ENCODE peak calls at places on chromosome 21, in seven cellular contexts. One of them, this sample, is unnamed.

GRCh38 chr21:45303751-45304150 is 16.1 kb upstream of the POFUT2 start:
- DNase-seq in renal cortical epithelial cell: no peak
- DNase-seq in left ventricle myocardium inferior: peak
- DNase-seq in activated CD4-positive, alpha-beta T cell treated with anti-CD3 and anti-CD28 coated beads for 24 hours: no peak
- DNase-seq in activated T-helper 1 cell treated with Interleukin-2 at 50 U/mL for 16 hours: no peak
- DNase-seq in cardiac muscle cell: no peak
- DNase-seq in B cell: no peak
- DNase-seq in this sample: no peak

GRCh38 chr21:40689241-40689640 is 157.7 kb downstream of the DSCAM start:
- DNase-seq in activated T-helper 1 cell treated with Interleukin-2 at 50 U/mL for 16 hours: no peak
- DNase-seq in cardiac muscle cell: no peak
- DNase-seq in left ventricle myocardium inferior: no peak
- DNase-seq in activated CD4-positive, alpha-beta T cell treated with anti-CD3 and anti-CD28 coated beads for 24 hours: no peak
- DNase-seq in renal cortical epithelial cell: no peak
- DNase-seq in B cell: no peak
- DNase-seq in this sample: no peak

GRCh38 chr21:43271452-43272020 is 102.7 kb downstream of the CRYAA start:
- DNase-seq in cardiac muscle cell: no peak
- DNase-seq in B cell: no peak
- DNase-seq in renal cortical epithelial cell: no peak
- DNase-seq in activated T-helper 1 cell treated with Interleukin-2 at 50 U/mL for 16 hours: no peak
- DNase-seq in activated CD4-positive, alpha-beta T cell treated with anti-CD3 and anti-CD28 coated beads for 24 hours: no peak
- DNase-seq in left ventricle myocardium inferior: peak
- DNase-seq in this sample: peak

GRCh38 chr21:42556960-42557359 is 43.3 kb downstream of the SLC37A1 start:
- DNase-seq in activated T-helper 1 cell treated with Interleukin-2 at 50 U/mL for 16 hours: no peak
- DNase-seq in left ventricle myocardium inferior: no peak
- DNase-seq in activated CD4-positive, alpha-beta T cell treated with anti-CD3 and anti-CD28 coated beads for 24 hours: no peak
- DNase-seq in cardiac muscle cell: no peak
- DNase-seq in B cell: no peak
- DNase-seq in renal cortical epithelial cell: peak
- DNase-seq in this sample: no peak

GRCh38 chr21:34593423-34593822 is 21.5 kb downstream of the RCAN1 start:
- DNase-seq in renal cortical epithelial cell: no peak
- DNase-seq in cardiac muscle cell: no peak
- DNase-seq in activated T-helper 1 cell treated with Interleukin-2 at 50 U/mL for 16 hours: no peak
- DNase-seq in B cell: no peak
- DNase-seq in left ventricle myocardium inferior: no peak
- DNase-seq in activated CD4-positive, alpha-beta T cell treated with anti-CD3 and anti-CD28 coated beads for 24 hours: no peak
- DNase-seq in this sample: no peak

GRCh38 chr21:36835383-36835795 is 131.1 kb downstream of the HLCS start:
- DNase-seq in cardiac muscle cell: peak
- DNase-seq in activated T-helper 1 cell treated with Interleukin-2 at 50 U/mL for 16 hours: no peak
- DNase-seq in B cell: no peak
- DNase-seq in renal cortical epithelial cell: no peak
- DNase-seq in left ventricle myocardium inferior: peak
- DNase-seq in activated CD4-positive, alpha-beta T cell treated with anti-CD3 and anti-CD28 coated beads for 24 hours: no peak
- DNase-seq in this sample: peak

GRCh38 chr21:18030248-18030647 is 211.1 kb upstream of the C21orf91 start:
- DNase-seq in B cell: no peak
- DNase-seq in activated T-helper 1 cell treated with Interleukin-2 at 50 U/mL for 16 hours: no peak
- DNase-seq in cardiac muscle cell: no peak
- DNase-seq in left ventricle myocardium inferior: no peak
- DNase-seq in renal cortical epithelial cell: no peak
- DNase-seq in activated CD4-positive, alpha-beta T cell treated with anti-CD3 and anti-CD28 coated beads for 24 hours: no peak
- DNase-seq in this sample: no peak

GRCh38 chr21:25298512-25299491 is 308.5 kb downstream of the MRPL39 start:
- DNase-seq in renal cortical epithelial cell: no peak
- DNase-seq in cardiac muscle cell: no peak
- DNase-seq in activated T-helper 1 cell treated with Interleukin-2 at 50 U/mL for 16 hours: no peak
- DNase-seq in left ventricle myocardium inferior: no peak
- DNase-seq in activated CD4-positive, alpha-beta T cell treated with anti-CD3 and anti-CD28 coated beads for 24 hours: no peak
- DNase-seq in B cell: no peak
- DNase-seq in this sample: no peak

GRCh38 chr21:41711416-41712023 is 55.3 kb downstream of the RIPK4 start:
- DNase-seq in left ventricle myocardium inferior: no peak
- DNase-seq in cardiac muscle cell: no peak
- DNase-seq in activated T-helper 1 cell treated with Interleukin-2 at 50 U/mL for 16 hours: no peak
- DNase-seq in renal cortical epithelial cell: no peak
- DNase-seq in activated CD4-positive, alpha-beta T cell treated with anti-CD3 and anti-CD28 coated beads for 24 hours: no peak
- DNase-seq in B cell: no peak
- DNase-seq in this sample: no peak

GRCh38 chr21:36902793-36903192 is 63.7 kb downstream of the HLCS start:
- DNase-seq in activated T-helper 1 cell treated with Interleukin-2 at 50 U/mL for 16 hours: no peak
- DNase-seq in left ventricle myocardium inferior: no peak
- DNase-seq in cardiac muscle cell: peak
- DNase-seq in renal cortical epithelial cell: peak
- DNase-seq in B cell: no peak
- DNase-seq in activated CD4-positive, alpha-beta T cell treated with anti-CD3 and anti-CD28 coated beads for 24 hours: no peak
- DNase-seq in this sample: no peak

GRCh38 chr21:42291751-42292562 is 23.3 kb downstream of the TFF3 start:
- DNase-seq in left ventricle myocardium inferior: no peak
- DNase-seq in activated CD4-positive, alpha-beta T cell treated with anti-CD3 and anti-CD28 coated beads for 24 hours: no peak
- DNase-seq in B cell: no peak
- DNase-seq in cardiac muscle cell: no peak
- DNase-seq in activated T-helper 1 cell treated with Interleukin-2 at 50 U/mL for 16 hours: no peak
- DNase-seq in renal cortical epithelial cell: no peak
- DNase-seq in this sample: no peak

GRCh38 chr21:45612096-45613019 is 31.2 kb upstream of the PCBP3 start:
- DNase-seq in left ventricle myocardium inferior: no peak
- DNase-seq in activated T-helper 1 cell treated with Interleukin-2 at 50 U/mL for 16 hours: no peak
- DNase-seq in activated CD4-positive, alpha-beta T cell treated with anti-CD3 and anti-CD28 coated beads for 24 hours: no peak
- DNase-seq in B cell: no peak
- DNase-seq in cardiac muscle cell: no peak
- DNase-seq in renal cortical epithelial cell: peak
- DNase-seq in this sample: no peak

GRCh38 chr21:34651642-34652041 is 17.2 kb upstream of the CLIC6 start:
- DNase-seq in renal cortical epithelial cell: no peak
- DNase-seq in left ventricle myocardium inferior: no peak
- DNase-seq in B cell: no peak
- DNase-seq in activated CD4-positive, alpha-beta T cell treated with anti-CD3 and anti-CD28 coated beads for 24 hours: no peak
- DNase-seq in activated T-helper 1 cell treated with Interleukin-2 at 50 U/mL for 16 hours: no peak
- DNase-seq in cardiac muscle cell: no peak
- DNase-seq in this sample: no peak

GRCh38 chr21:45256912-45257672 is 30.6 kb downstream of the POFUT2 start:
- DNase-seq in activated T-helper 1 cell treated with Interleukin-2 at 50 U/mL for 16 hours: no peak
- DNase-seq in renal cortical epithelial cell: no peak
- DNase-seq in activated CD4-positive, alpha-beta T cell treated with anti-CD3 and anti-CD28 coated beads for 24 hours: no peak
- DNase-seq in B cell: peak
- DNase-seq in left ventricle myocardium inferior: no peak
- DNase-seq in cardiac muscle cell: peak
- DNase-seq in this sample: peak

GRCh38 chr21:33027401-33028185 is 1.9 kb downstream of the OLIG2 start:
- DNase-seq in left ventricle myocardium inferior: no peak
- DNase-seq in B cell: peak
- DNase-seq in cardiac muscle cell: no peak
- DNase-seq in activated T-helper 1 cell treated with Interleukin-2 at 50 U/mL for 16 hours: no peak
- DNase-seq in activated CD4-positive, alpha-beta T cell treated with anti-CD3 and anti-CD28 coated beads for 24 hours: no peak
- DNase-seq in renal cortical epithelial cell: no peak
- DNase-seq in this sample: no peak

GRCh38 chr21:45306832-45307571 is 19.3 kb upstream of the POFUT2 start:
- DNase-seq in activated T-helper 1 cell treated with Interleukin-2 at 50 U/mL for 16 hours: no peak
- DNase-seq in left ventricle myocardium inferior: peak
- DNase-seq in renal cortical epithelial cell: peak
- DNase-seq in activated CD4-positive, alpha-beta T cell treated with anti-CD3 and anti-CD28 coated beads for 24 hours: no peak
- DNase-seq in B cell: no peak
- DNase-seq in cardiac muscle cell: no peak
- DNase-seq in this sample: peak

GRCh38 chr21:34843562-34843961 is 174.8 kb downstream of the CLIC6 start:
- DNase-seq in cardiac muscle cell: no peak
- DNase-seq in activated CD4-positive, alpha-beta T cell treated with anti-CD3 and anti-CD28 coated beads for 24 hours: no peak
- DNase-seq in activated T-helper 1 cell treated with Interleukin-2 at 50 U/mL for 16 hours: no peak
- DNase-seq in B cell: no peak
- DNase-seq in renal cortical epithelial cell: no peak
- DNase-seq in left ventricle myocardium inferior: no peak
- DNase-seq in this sample: no peak

GRCh38 chr21:34280987-34281386 is 82.8 kb upstream of the KCNE2 start:
- DNase-seq in B cell: no peak
- DNase-seq in activated CD4-positive, alpha-beta T cell treated with anti-CD3 and anti-CD28 coated beads for 24 hours: no peak
- DNase-seq in activated T-helper 1 cell treated with Interleukin-2 at 50 U/mL for 16 hours: no peak
- DNase-seq in left ventricle myocardium inferior: peak
- DNase-seq in cardiac muscle cell: no peak
- DNase-seq in renal cortical epithelial cell: no peak
- DNase-seq in this sample: peak

GRCh38 chr21:44454747-44455523 is at the start of gene LRRC3:
- DNase-seq in activated CD4-positive, alpha-beta T cell treated with anti-CD3 and anti-CD28 coated beads for 24 hours: peak
- DNase-seq in renal cortical epithelial cell: peak
- DNase-seq in cardiac muscle cell: peak
- DNase-seq in B cell: peak
- DNase-seq in left ventricle myocardium inferior: peak
- DNase-seq in activated T-helper 1 cell treated with Interleukin-2 at 50 U/mL for 16 hours: peak
- DNase-seq in this sample: peak

GRCh38 chr21:46092026-46092764 is 5.7 kb upstream of the COL6A2 start:
- DNase-seq in renal cortical epithelial cell: no peak
- DNase-seq in B cell: no peak
- DNase-seq in left ventricle myocardium inferior: peak
- DNase-seq in activated T-helper 1 cell treated with Interleukin-2 at 50 U/mL for 16 hours: no peak
- DNase-seq in activated CD4-positive, alpha-beta T cell treated with anti-CD3 and anti-CD28 coated beads for 24 hours: no peak
- DNase-seq in cardiac muscle cell: no peak
- DNase-seq in this sample: peak

This sample was measured in right cardiac atrium.